ENCODE peak calls at places on chromosomes 16 and 17, in eight cellular contexts. Z is lower leg skin, Q is uterus, G is esophagus squamous epithelium, U is IMR-90, Y is sigmoid colon, X is H1, D is spleen. S is an unnamed sample.
A peak's percentile ranks its signal among the peaks of the same experiment; 100 is the strongest.

GRCh38 chr16:56382901-56383355 is 42.4 kb downstream of the AMFR start:
- DNase-seq in Z (no peak), Q (no peak), G (no peak), U (peak; percentile 87), Y (no peak), X (no peak), D (no peak), S (no peak)

GRCh38 chr17:49676276-49676868 is 1.5 kb downstream of the SPOP start:
- DNase-seq in Z (no peak), Q (no peak), G (no peak), U (peak; percentile 38), Y (no peak), X (peak; percentile 22), D (no peak), S (no peak)

GRCh38 chr17:30997842-30998241 is 27.0 kb downstream of the RNF135 start:
- DNase-seq in Z (no peak), Q (no peak), G (no peak), U (no peak), Y (no peak), X (no peak), D (no peak), S (no peak)

GRCh38 chr16:81524382-81524781 is 79.8 kb downstream of the CMIP start:
- DNase-seq in Z (no peak), Q (no peak), G (no peak), U (no peak), Y (no peak), X (no peak), D (peak; percentile 70), S (no peak)

GRCh38 chr16:50244140-50244503 is 22.2 kb upstream of the ADCY7 start:
- DNase-seq in Z (no peak), Q (no peak), G (no peak), U (peak; percentile 55), Y (no peak), X (no peak), D (no peak), S (no peak)

GRCh38 chr17:76811028-76811427 is 57.2 kb upstream of the MGAT5B start:
- DNase-seq in Z (no peak), Q (no peak), G (no peak), U (no peak), Y (no peak), X (no peak), D (no peak), S (no peak)

GRCh38 chr17:49016775-49017463 is 19.7 kb downstream of the IGF2BP1 start:
- DNase-seq in Z (peak; percentile 79), Q (peak; percentile 37), G (no peak), U (peak; percentile 80), Y (no peak), X (peak; percentile 46), D (no peak), S (peak; percentile 53)

GRCh38 chr16:38941-39892 is 14.2 kb downstream of the POLR3K start:
- DNase-seq in Z (no peak), Q (no peak), G (no peak), U (no peak), Y (no peak), X (no peak), D (peak; percentile 92), S (no peak)

GRCh38 chr16:47721016-47721673 is 260.0 kb downstream of the PHKB start:
- DNase-seq in Z (no peak), Q (no peak), G (no peak), U (no peak), Y (no peak), X (no peak), D (no peak), S (no peak)

GRCh38 chr17:56260421-56260820 is 107.1 kb downstream of the ANKFN1 start:
- DNase-seq in Z (no peak), Q (no peak), G (no peak), U (no peak), Y (no peak), X (no peak), D (no peak), S (no peak)

GRCh38 chr17:17305282-17305801 is 2.2 kb downstream of the NT5M start:
- DNase-seq in Z (no peak), Q (no peak), G (no peak), U (no peak), Y (no peak), X (no peak), D (peak; percentile 88), S (no peak)
- H3K4me3 ChIP-seq in Z (no peak overlapping the region), Q (no peak overlapping the region), G (no peak overlapping the region), U (no peak overlapping the region), Y (no peak overlapping the region), X (no peak overlapping the region), D (no peak overlapping the region), S (no peak overlapping the region)

DNA sequence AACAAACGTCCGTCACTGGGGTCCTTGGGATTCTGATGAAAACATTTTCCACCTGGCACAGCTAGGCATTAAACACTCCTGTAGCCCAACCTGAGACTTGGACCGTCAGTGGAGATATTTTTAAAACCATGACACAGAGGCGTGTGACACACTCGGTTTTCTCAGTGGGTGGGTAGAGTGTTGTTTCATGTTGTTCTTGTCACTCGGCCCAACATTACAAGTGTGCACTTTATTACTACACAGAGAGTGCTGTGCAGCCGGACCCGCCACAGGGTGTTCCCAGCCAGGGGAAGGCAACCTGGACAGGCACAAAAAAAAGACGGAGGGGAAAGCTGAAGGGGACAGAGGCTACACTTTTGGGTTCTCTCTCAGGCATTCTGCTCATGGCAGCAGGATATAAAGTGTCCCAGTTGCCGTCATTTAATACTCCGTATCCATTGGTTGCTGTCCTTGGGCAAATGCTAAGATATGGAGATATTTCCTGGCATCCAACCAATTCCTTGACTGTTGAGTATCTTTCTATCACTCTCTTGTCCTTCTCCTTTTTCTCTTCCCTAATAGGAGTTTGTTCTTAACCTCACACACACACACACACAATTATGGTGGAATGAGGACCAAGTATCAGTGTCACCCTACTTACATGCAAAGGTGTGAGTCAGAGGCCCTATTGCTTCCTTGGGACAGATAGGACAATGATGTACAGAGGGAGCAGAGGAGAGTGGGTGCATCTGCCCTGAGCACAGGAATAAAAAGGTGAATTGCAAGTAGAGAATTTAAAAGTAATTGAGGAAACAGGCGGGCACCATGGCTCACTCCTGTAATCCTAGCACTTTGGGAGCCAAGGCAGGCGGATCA is 154.1 kb upstream of the SOX9 start:
- DNase-seq in Z (no peak), Q (no peak), G (no peak), U (no peak), Y (no peak), X (no peak), D (no peak), S (no peak)
- TF ChIP-seq POLR2A in Z (no peak), Q (no peak), G (no peak), U (no peak), Y (no peak), X (no peak), D (no peak), S (no peak)

GRCh38 chr17:79023886-79024771 is at the start of gene C1QTNF1:
- DNase-seq in Z (peak; percentile 92), Q (peak; percentile 62), G (no peak), U (peak; percentile 38), Y (peak; percentile 86), X (peak; percentile 77), D (peak; percentile 78), S (peak; percentile 86)

GRCh38 chr17:79020631-79021301 is 3.2 kb upstream of the C1QTNF1 start:
- DNase-seq in Z (peak; percentile 83), Q (peak; percentile 3), G (no peak), U (no peak), Y (peak; percentile 44), X (no peak), D (no peak), S (peak; percentile 51)

GRCh38 chr17:79022507-79022991 is 1.4 kb upstream of the C1QTNF1 start:
- DNase-seq in Z (peak; percentile 86), Q (peak; percentile 25), G (no peak), U (no peak), Y (peak; percentile 65), X (no peak), D (peak; percentile 70), S (peak; percentile 64)

GRCh38 chr17:79024901-79025737 is 1.1 kb downstream of the C1QTNF1 start:
- DNase-seq in Z (peak; percentile 87), Q (peak; percentile 27), G (no peak), U (no peak), Y (peak; percentile 88), X (no peak), D (peak; percentile 66), S (peak; percentile 71)

DNA sequence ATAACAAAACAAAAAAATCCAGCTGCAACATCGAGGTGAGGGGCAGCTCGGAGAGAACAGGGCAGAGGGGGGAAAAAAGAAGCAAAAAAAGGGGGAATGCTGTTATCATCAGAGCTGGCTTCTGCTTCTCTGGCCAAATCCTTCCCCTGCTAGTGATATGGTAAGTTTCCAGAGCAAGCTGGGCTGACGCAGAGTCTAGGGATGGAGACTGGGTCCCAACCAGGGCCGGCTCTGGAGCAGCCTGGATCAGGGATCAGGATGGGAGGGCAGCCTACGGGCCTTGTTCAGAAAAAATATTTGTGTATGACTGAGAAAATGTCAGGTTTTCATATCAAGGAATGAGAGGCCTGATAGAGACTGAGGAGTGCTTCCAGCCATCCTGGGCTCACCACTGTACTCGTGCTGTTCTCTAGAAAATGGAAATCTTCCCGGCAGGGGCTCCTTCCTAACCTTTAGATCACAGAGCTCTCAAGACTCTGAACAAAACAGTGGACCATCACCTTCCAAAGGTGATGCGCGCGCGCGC is 726 bp upstream of the C1QTNF1 start:
- DNase-seq in Z (peak; percentile 84), Q (peak; percentile 7), G (no peak), U (no peak), Y (peak; percentile 61), X (no peak), D (peak; percentile 33), S (peak; percentile 65)
- H3K4me3 ChIP-seq in Z (no peak overlapping the region), Q (no peak overlapping the region), G (no peak overlapping the region), U (no peak overlapping the region), Y (peak overlapping the region; percentile 79), X (peak overlapping the region; percentile 57), D (no peak overlapping the region), S (peak overlapping the region; percentile 78)

DNA sequence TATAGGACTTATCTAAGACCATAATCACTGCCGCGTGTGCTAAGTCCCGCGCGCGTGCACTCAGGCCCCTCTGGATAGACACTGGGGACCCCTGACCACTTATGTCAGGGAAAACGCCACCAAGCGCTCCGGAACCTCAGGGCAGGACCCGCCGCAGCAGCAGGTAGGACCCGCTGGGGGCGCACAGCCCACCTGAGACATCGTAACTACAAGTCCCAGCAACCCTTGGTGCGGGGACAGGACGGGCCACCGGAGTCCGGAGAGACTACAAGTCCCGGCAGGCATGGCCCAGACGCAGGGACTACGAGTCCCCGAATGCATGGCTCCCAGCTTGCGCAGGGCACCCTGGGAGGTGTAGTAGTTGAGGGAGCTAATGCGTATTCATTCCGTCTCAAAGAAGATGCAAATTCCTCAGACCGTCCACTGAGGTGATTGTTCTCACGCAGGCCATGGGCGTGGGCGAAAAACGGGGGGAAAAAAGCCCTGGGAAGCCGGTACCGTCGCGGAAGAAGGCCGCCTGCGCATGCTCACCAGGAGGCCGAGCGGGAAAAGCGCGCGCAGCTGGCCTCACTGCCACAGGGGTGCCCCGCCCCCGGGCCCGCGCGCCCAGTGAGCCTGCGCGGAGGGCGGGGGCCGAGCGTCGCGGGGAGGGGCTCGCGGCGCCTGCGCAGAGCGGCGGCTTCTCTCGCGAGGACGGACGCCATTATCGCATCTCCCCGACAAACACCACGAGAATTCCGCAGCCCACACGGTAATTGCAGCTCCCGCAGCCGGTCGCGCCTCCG is at the start of gene BANP:
- DNase-seq in Z (peak; percentile 99), Q (peak; percentile 96), G (peak; percentile 96), U (peak; percentile 98), Y (peak; percentile 99), X (peak; percentile 93), D (peak; percentile 100), S (peak; percentile 99)
- TF ChIP-seq POLR2A in Z (peak; percentile 28), Q (peak; percentile 71), G (peak; percentile 77), U (no peak), Y (no peak), X (peak; percentile 52), D (no peak), S (no peak)

S was measured in suprapubic skin.